ENCODE peak calls at places on chromosomes 2 and 18, in five cellular contexts. R is activated CD4-positive, alpha-beta T cell treated with anti-CD3 and anti-CD28 coated beads, Interleukin-2, amount 50 U/mL, for 4 hours; W is A673; F is stimulated activated CD4-positive, alpha-beta T cell treated with anti-CD3 and anti-CD28 coated beads, Interleukin-4, amount 100 ng/mL, for 1 hour; H is GM06990. C is an unnamed sample.

GRCh38 chr2:36919041-36919837 is 47.1 kb downstream of the STRN start:
- DNase-seq in R (no peak), W (no peak), H (no peak), F (no peak), C (no peak)

GRCh38 chr18:72181241-72181764 is 362.8 kb downstream of the CBLN2 start:
- DNase-seq in F (no peak), W (no peak), H (peak; percentile 26), R (no peak), C (no peak)

GRCh38 chr2:5373200-5373599 is 319.0 kb upstream of the SOX11 start:
- DNase-seq in H (no peak), W (peak; percentile 80), F (no peak), R (no peak), C (no peak)

GRCh38 chr18:55587341-55588000 is 521 bp downstream of the TCF4 start:
- DNase-seq in F (no peak), W (peak; percentile 73), H (no peak), R (no peak), C (no peak)

GRCh38 chr18:7902399-7902839 is 335.3 kb downstream of the PTPRM start:
- DNase-seq in R (no peak), F (no peak), H (no peak), W (no peak), C (no peak)

GRCh38 chr18:40651163-40651562 is 1303.9 kb upstream of the PIK3C3 start:
- DNase-seq in H (no peak), F (no peak), R (no peak), W (no peak), C (no peak)

GRCh38 chr2:128499367-128500135 is 180.9 kb upstream of the HS6ST1 start:
- DNase-seq in F (no peak), W (no peak), H (no peak), R (no peak), C (no peak)

GRCh38 chr2:142076319-142076718 is 54.5 kb downstream of the LRP1B start:
- DNase-seq in H (no peak), W (no peak), R (no peak), F (no peak), C (no peak)

GRCh38 chr2:72062336-72062735 is 85.3 kb downstream of the CYP26B1 start:
- DNase-seq in H (no peak), F (no peak), W (no peak), R (no peak), C (no peak)

GRCh38 chr2:177540293-177540692 is 147.7 kb downstream of the AGPS start:
- DNase-seq in W (no peak), F (no peak), R (no peak), H (no peak), C (no peak)

GRCh38 chr2:43418673-43419072 is 177.2 kb downstream of the THADA start:
- DNase-seq in R (no peak), F (no peak), W (no peak), H (no peak), C (no peak)

C was measured in activated effector memory CD4-positive, alpha-beta T cell treated with Interleukin-2 at 50 U/mL for 16 hours.